ENCODE peak calls at places on chromosome 10, in four cellular contexts. Y is WTC11, P is HepG2, Z is K562. S is an unnamed sample.

GRCh38 chr10:31929986-31930675 is 1.5 kb upstream of the ARHGAP12 start:
- DNase-seq in Y (no peak), P (no peak), Z (no peak), S (no peak)

GRCh38 chr10:103493911-103494877 is 689 bp downstream of the NEURL1 start:
- DNase-seq in Y (peak), P (no peak), Z (no peak), S (peak)

GRCh38 chr10:110903280-110904278 is 15.4 kb downstream of the BBIP1 start:
- DNase-seq in Y (no peak), P (no peak), Z (no peak), S (no peak)

GRCh38 chr10:119933179-119933578 is 40.6 kb downstream of the SEC23IP start:
- DNase-seq in Y (no peak), P (peak), Z (peak), S (peak)

GRCh38 chr10:123153486-123154091 is 613 bp upstream of the BUB3 start:
- DNase-seq in Y (no peak), P (no peak), Z (no peak), S (no peak)

GRCh38 chr10:66931949-66932343 is 6.1 kb downstream of the LRRTM3 start:
- DNase-seq in Y (no peak), P (no peak), Z (no peak), S (no peak)

GRCh38 chr10:72098301-72099053 is 10.1 kb upstream of the SPOCK2 start:
- DNase-seq in Y (no peak), P (peak), Z (no peak), S (no peak)

GRCh38 chr10:3467052-3467906 is 294.7 kb upstream of the PITRM1 start:
- DNase-seq in Y (peak), P (no peak), Z (no peak), S (no peak)

GRCh38 chr10:51425431-51425830 is 274.0 kb downstream of the CSTF2T start:
- DNase-seq in Y (no peak), P (no peak), Z (no peak), S (peak)

GRCh38 chr10:50248598-50248997 is 2.7 kb downstream of the ASAH2 start:
- DNase-seq in Y (no peak), P (no peak), Z (no peak), S (no peak)

GRCh38 chr10:28291881-28292297 is 11.0 kb downstream of the MPP7 start:
- DNase-seq in Y (no peak), P (no peak), Z (no peak), S (no peak)

GRCh38 chr10:61899997-61900828 is 1.3 kb upstream of the ARID5B start:
- DNase-seq in Y (peak), P (peak), Z (peak), S (peak)

GRCh38 chr10:5608608-5609270 is 57.7 kb downstream of the ASB13 start:
- DNase-seq in Y (no peak), P (no peak), Z (no peak), S (no peak)

GRCh38 chr10:97708976-97709745 is 4.4 kb upstream of the MARVELD1 start:
- DNase-seq in Y (peak), P (peak), Z (peak), S (peak)

GRCh38 chr10:74164641-74165529 is 13.9 kb downstream of the ADK start:
- DNase-seq in Y (no peak), P (no peak), Z (no peak), S (no peak)

GRCh38 chr10:117740696-117741222 is 198.2 kb downstream of the EMX2 start:
- DNase-seq in Y (no peak), P (no peak), Z (no peak), S (no peak)

GRCh38 chr10:87864497-87865059 is 1.2 kb downstream of the PTEN start:
- DNase-seq in Y (no peak), P (no peak), Z (peak), S (no peak)

GRCh38 chr10:70918851-70919530 is 30.6 kb upstream of the PCBD1 start:
- DNase-seq in Y (no peak), P (no peak), Z (peak), S (peak)

GRCh38 chr10:1526427-1527055 is 210.8 kb downstream of the ADARB2 start:
- DNase-seq in Y (no peak), P (no peak), Z (peak), S (no peak)

GRCh38 chr10:92891885-92892705 is 43.8 kb downstream of the EXOC6 start:
- DNase-seq in Y (no peak), P (peak), Z (peak), S (peak)

GRCh38 chr10:118511720-118512119 is 83.7 kb downstream of the PRLHR start:
- DNase-seq in Y (no peak), P (no peak), Z (no peak), S (no peak)

GRCh38 chr10:14750900-14751575 is 23.7 kb downstream of the FAM107B start:
- DNase-seq in Y (no peak), P (no peak), Z (no peak), S (peak)

GRCh38 chr10:122342293-122343134 is 32.0 kb upstream of the PLEKHA1 start:
- DNase-seq in Y (peak), P (peak), Z (peak), S (peak)

GRCh38 chr10:38118072-38118807 is 24.1 kb downstream of the ZNF37A start:
- DNase-seq in Y (no peak), P (no peak), Z (no peak), S (no peak)

GRCh38 chr10:121781101-121781500 is 146.7 kb downstream of the ATE1 start:
- DNase-seq in Y (no peak), P (no peak), Z (no peak), S (no peak)

GRCh38 chr10:17851611-17852010 is 42.5 kb downstream of the MRC1 start:
- DNase-seq in Y (no peak), P (no peak), Z (no peak), S (no peak)

GRCh38 chr10:89100680-89101079 is 106.4 kb downstream of the CH25H start:
- DNase-seq in Y (no peak), P (no peak), Z (no peak), S (no peak)
- TF ChIP-seq FOXJ3 in Y (no peak), P (no peak), Z (no peak), S (no peak)

DNA sequence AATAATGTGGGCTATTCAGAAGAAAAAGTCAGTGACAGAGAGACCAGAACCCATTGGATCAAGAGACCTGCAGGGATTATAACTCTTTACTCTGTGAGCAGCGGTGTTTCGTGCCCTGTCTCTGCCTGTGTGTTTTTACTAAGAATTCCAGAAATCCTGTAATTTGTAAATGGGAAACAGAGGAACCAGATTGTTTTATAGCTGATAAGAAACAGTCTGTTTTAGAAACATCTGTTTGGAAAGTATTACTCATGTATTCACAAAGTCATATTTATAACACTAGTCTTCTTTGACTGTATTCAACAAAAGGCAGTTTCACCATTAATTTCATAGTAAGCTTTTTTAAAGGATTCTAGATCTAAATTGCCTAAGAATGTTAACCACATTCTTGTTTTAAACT is 30.0 kb upstream of the VDAC2 start:
- DNase-seq in Y (no peak), P (no peak), Z (no peak), S (peak)
- TF ChIP-seq FOXJ3 in Y (no peak), P (no peak), Z (no peak), S (no peak)

GRCh38 chr10:60536529-60537114 is 146.9 kb upstream of the ANK3 start:
- DNase-seq in Y (no peak), P (no peak), Z (no peak), S (no peak)
- TF ChIP-seq FOXJ3 in Y (no peak), P (no peak), Z (no peak), S (no peak)

GRCh38 chr10:30403494-30403893 is 30.5 kb upstream of the MAP3K8 start:
- DNase-seq in Y (no peak), P (no peak), Z (no peak), S (no peak)

GRCh38 chr10:30396282-30396681 is 37.7 kb upstream of the MAP3K8 start:
- DNase-seq in Y (no peak), P (no peak), Z (no peak), S (no peak)

GRCh38 chr10:30398788-30399187 is 35.2 kb upstream of the MAP3K8 start:
- DNase-seq in Y (no peak), P (no peak), Z (no peak), S (no peak)

GRCh38 chr10:30396708-30397107 is 37.3 kb upstream of the MAP3K8 start:
- DNase-seq in Y (no peak), P (no peak), Z (no peak), S (no peak)

DNA sequence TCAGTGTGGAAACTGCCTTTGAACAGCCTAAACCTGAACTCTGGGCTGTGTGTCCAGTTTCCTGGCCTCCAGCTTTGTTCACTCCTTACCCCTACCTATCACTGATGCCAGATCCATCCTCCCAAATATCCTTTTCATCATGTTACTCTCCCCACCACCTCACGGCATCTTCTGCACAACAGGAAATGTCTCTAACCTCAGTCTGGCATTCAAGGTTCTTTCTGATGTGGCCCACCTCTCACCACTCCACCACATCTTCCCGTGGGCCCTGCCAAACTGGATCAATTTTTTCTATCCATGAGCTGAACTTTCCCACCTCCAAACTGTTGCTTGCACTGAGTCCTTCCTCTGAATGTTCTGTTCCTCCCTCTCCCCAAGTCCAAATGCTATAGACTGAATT is 35.8 kb upstream of the MAP3K8 start:
- DNase-seq in Y (no peak), P (no peak), Z (no peak), S (no peak)
- TF ChIP-seq FOXJ3 in Y (no peak), P (no peak), Z (no peak), S (no peak)

DNA sequence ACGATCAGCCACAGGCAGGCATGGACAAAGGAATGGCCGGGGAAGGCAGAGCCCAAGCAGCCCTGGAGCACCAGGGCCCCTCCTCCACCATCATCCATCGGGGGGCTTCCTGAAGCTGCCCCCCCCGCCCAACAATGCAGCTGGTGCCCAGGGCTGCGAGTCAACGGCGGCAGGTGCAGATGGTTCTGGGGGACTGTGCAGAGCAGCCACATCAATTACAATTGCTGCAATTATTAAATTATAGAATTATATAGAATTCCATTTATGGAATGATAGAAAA is 28.3 kb downstream of the EBF3 start:
- DNase-seq in Y (no peak), P (no peak), Z (no peak), S (no peak)
- TF ChIP-seq FOXJ3 in Y (no peak), P (no peak), Z (no peak), S (no peak)

GRCh38 chr10:23351914-23352313 is 7.3 kb upstream of the C10orf67 start:
- DNase-seq in Y (no peak), P (no peak), Z (no peak), S (no peak)
- TF ChIP-seq FOXJ3 in Y (no peak), P (no peak), Z (no peak), S (no peak)

GRCh38 chr10:80025281-80025680 is 53.2 kb upstream of the TMEM254 start:
- DNase-seq in Y (no peak), P (no peak), Z (no peak), S (no peak)
- TF ChIP-seq FOXJ3 in Y (no peak), P (no peak), Z (no peak), S (no peak)

DNA sequence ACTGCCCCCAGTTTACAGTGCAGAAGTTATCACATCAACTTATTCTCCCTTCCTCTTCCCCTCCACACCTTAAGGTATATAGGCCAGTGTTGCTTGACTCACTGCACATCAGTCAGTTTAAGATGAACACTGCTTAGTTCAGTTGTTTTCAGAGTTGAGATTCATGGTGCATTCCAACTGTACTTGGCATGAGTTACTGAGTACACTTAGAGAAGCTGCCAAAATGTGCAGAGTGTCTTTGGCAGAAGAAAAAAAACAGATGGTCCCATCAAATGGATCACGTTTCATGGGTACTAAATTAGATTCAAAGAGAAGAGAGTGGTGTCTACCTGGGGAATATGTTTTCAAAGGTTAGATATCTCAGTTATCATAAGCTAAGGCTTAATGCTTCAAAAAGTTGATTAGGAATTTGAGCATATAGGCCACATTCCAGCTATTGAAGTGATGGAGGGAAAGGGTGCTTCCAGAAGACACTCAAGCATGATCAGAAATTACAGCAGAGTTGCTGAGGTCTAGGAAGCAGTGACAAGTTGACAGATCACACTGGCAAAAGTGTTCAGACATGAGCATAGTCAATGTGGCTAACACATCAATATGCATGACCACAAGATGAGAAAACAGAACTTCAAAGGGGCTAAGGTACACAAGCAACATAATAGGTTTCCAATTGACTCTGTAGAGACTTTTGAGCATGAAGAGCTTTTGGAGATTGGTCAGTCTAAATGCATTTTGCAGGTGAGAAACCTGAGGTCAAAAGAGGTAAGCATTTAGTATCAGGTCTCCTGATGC is 579.1 kb upstream of the CELF2 start:
- DNase-seq in Y (no peak), P (no peak), Z (no peak), S (no peak)
- TF ChIP-seq FOXJ3 in Y (no peak), P (no peak), Z (no peak), S (no peak)

GRCh38 chr10:124743188-124744046 is 761 bp downstream of the FAM53B start:
- DNase-seq in Y (peak), P (no peak), Z (peak), S (peak)
- TF ChIP-seq FOXJ3 in Y (no peak), P (no peak), Z (no peak), S (no peak)